ENCODE peak calls at places on chromosome 12, in five cellular contexts. N, T, Z, D and A are unnamed samples.

GRCh38 chr12:129558036-129558435 is 345.8 kb downstream of the TMEM132D start:
- DNase-seq in N (no peak), D (no peak), Z (no peak), T (no peak), A (peak)

GRCh38 chr12:26629864-26630263 is 203.1 kb downstream of the ITPR2 start:
- DNase-seq in N (no peak), T (no peak), D (no peak), Z (no peak), A (peak)

GRCh38 chr12:75705749-75706719 is 194.6 kb upstream of the KRR1 start:
- DNase-seq in N (no peak), Z (no peak), D (no peak), T (no peak), A (peak)

GRCh38 chr12:119940881-119941280 is 48.2 kb upstream of the BICDL1 start:
- DNase-seq in Z (no peak), N (no peak), T (no peak), D (peak), A (peak)

GRCh38 chr12:87082756-87083155 is 826.6 kb upstream of the MGAT4C start:
- DNase-seq in Z (no peak), N (no peak), T (no peak), D (no peak), A (peak)

GRCh38 chr12:41573445-41573844 is 385.3 kb downstream of the PDZRN4 start:
- DNase-seq in D (no peak), Z (no peak), T (no peak), N (no peak), A (no peak)

GRCh38 chr12:10194160-10194559 is 15.3 kb downstream of the TMEM52B start:
- DNase-seq in N (no peak), D (no peak), Z (no peak), T (no peak), A (peak)

GRCh38 chr12:99658950-99659349 is 11.4 kb downstream of the GARIN6 start:
- DNase-seq in T (no peak), Z (no peak), D (no peak), N (no peak), A (peak)

GRCh38 chr12:82757611-82758010 is 70.9 kb downstream of the TMTC2 start:
- DNase-seq in T (no peak), D (no peak), N (no peak), Z (no peak), A (peak)

GRCh38 chr12:117189725-117190209 is 503 bp downstream of the FBXO21 start:
- DNase-seq in Z (peak), N (peak), T (peak), D (no peak), A (peak)

GRCh38 chr12:115481141-115481540 is 796.4 kb downstream of the MED13L start:
- DNase-seq in N (no peak), T (no peak), Z (no peak), D (no peak), A (no peak)

GRCh38 chr12:108685469-108686247 is 45.7 kb downstream of the CORO1C start:
- DNase-seq in T (no peak), N (no peak), Z (no peak), D (no peak), A (peak)

GRCh38 chr12:34163443-34163842 is 141.1 kb downstream of the ALG10 start:
- DNase-seq in N (no peak), D (no peak), T (no peak), Z (no peak), A (no peak)